ENCODE peak calls at places on chromosomes 7 and 10, in eight cellular contexts. T, D, Y, S, V, B, X and H are unnamed samples. For H3K36me3, the result is how much of the 10 kb centered on the place peaks cover.

GRCh38 chr10:54469587-54470323 is 331.3 kb downstream of the PCDH15 start:
- DNase-seq in T (no peak), D (no peak), Y (peak), S (no peak), V (no peak), B (no peak), X (no peak), H (no peak)

GRCh38 chr10:119252051-119252465 is 44.7 kb downstream of the GRK5 start:
- DNase-seq in T (no peak), D (no peak), Y (no peak), S (no peak), V (no peak), B (peak), X (no peak), H (no peak)

GRCh38 chr7:77315102-77315501 is 101.0 kb downstream of the GSAP start:
- DNase-seq in T (no peak), D (no peak), Y (no peak), S (no peak), V (no peak), B (no peak), X (no peak), H (no peak)

GRCh38 chr10:33820531-33820930 is 486.1 kb upstream of the NRP1 start:
- DNase-seq in T (no peak), D (no peak), Y (no peak), S (no peak), V (no peak), B (no peak), X (no peak), H (no peak)

GRCh38 chr10:30057421-30057841 is 2.0 kb downstream of the JCAD start:
- DNase-seq in T (no peak), D (no peak), Y (no peak), S (no peak), V (peak), B (no peak), X (no peak), H (no peak)

GRCh38 chr7:112798199-112799159 is 8.3 kb upstream of the TMEM168 start:
- DNase-seq in T (no peak), D (no peak), Y (no peak), S (no peak), V (no peak), B (no peak), X (no peak), H (no peak)

GRCh38 chr7:44415047-44415446 is 75.4 kb downstream of the NUDCD3 start:
- DNase-seq in T (no peak), D (no peak), Y (no peak), S (no peak), V (no peak), B (no peak), X (no peak), H (no peak)

GRCh38 chr7:104548861-104549260 is 220.5 kb downstream of the LHFPL3 start:
- DNase-seq in T (no peak), D (no peak), Y (peak), S (no peak), V (no peak), B (no peak), X (no peak), H (no peak)

GRCh38 chr10:32000937-32001336 is 55.3 kb downstream of the KIF5B start:
- DNase-seq in T (no peak), D (no peak), Y (no peak), S (no peak), V (peak), B (no peak), X (no peak), H (no peak)

GRCh38 chr10:43968961-43969360 is 320.3 kb upstream of the ZNF32 start:
- DNase-seq in T (no peak), D (no peak), Y (no peak), S (no peak), V (no peak), B (no peak), X (no peak), H (peak)

GRCh38 chr10:3763035-3763456 is 22.0 kb downstream of the KLF6 start:
- DNase-seq in T (no peak), D (peak), Y (peak), S (no peak), V (peak), B (no peak), X (no peak), H (no peak)

GRCh38 chr7:124718032-124718766 is 47.4 kb downstream of the GPR37 start:
- DNase-seq in T (no peak), D (no peak), Y (no peak), S (no peak), V (no peak), B (no peak), X (no peak), H (no peak)

GRCh38 chr7:44624306-44624705 is 17.9 kb downstream of the OGDH start:
- DNase-seq in T (no peak), D (no peak), Y (no peak), S (no peak), V (no peak), B (no peak), X (no peak), H (no peak)

GRCh38 chr7:73899731-73900142 is 38.8 kb downstream of the TMEM270 start:
- DNase-seq in T (peak), D (peak), Y (no peak), S (no peak), V (peak), B (no peak), X (no peak), H (no peak)

GRCh38 chr10:59320370-59320769 is 42.0 kb downstream of the FAM13C start:
- DNase-seq in T (no peak), D (no peak), Y (no peak), S (no peak), V (no peak), B (no peak), X (no peak), H (no peak)

GRCh38 chr10:14705548-14706234 is 69.0 kb downstream of the FAM107B start:
- DNase-seq in T (no peak), D (no peak), Y (no peak), S (no peak), V (no peak), B (no peak), X (no peak), H (no peak)

DNA sequence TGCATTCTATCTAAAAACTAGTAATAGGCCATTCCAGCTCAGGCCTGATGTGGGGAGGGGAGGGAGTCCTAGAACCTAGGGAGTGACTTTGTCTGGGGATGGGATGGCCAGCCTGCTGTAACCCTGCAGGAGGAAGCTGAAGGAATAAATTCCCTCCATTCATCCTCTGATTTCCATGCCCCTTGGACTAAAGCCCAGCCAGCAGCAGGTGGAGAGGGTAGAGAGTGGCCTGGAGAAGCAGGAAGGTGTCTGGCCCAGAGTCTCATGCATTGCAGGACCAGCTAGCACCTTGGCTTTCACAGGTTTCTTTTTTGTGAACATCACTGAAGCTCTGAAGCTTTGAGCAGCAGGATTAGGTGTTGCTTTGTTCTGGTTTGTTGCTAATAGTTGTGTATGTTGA is 32.8 kb upstream of the CDH23 start:
- DNase-seq in T (no peak), D (no peak), Y (no peak), S (no peak), V (no peak), B (no peak), X (no peak), H (no peak)
- H3K36me3 ChIP-seq in T (under half), D (under half), Y (under half), S (under half), V (under half), B (under half), X (under half), H (under half)

DNA sequence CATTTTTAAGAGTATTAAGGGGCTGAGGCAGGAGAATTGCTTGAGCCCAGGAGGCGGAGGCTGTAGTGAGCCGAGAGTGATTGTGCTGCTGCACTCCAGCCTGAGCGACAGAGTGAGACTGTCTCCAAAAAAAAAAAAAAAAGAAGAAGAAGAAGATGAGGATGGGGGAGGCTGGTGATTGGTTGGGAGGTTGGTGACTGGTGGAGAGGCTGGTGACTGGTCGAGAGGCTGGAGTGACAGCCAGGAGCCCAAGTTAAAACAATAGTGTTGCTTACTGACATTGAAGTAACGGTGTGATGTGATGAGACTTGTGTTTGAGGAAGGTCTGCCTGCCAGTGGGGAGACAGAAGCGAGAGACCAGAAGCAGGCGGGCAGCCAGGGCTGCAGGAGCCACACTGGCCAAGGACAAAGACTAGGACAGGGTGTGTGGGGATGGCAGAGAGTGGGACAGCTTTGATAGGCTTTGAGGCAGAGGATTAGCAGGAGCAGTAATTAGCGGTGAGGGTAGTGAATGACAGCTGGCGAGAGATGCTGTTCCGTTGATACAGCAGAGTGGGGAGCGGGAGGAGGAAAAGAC is 4.9 kb downstream of the SRRT start:
- DNase-seq in T (no peak), D (no peak), Y (no peak), S (no peak), V (no peak), B (peak), X (no peak), H (no peak)
- H3K36me3 ChIP-seq in T (under half), D (under half), Y (under half), S (under half), V (half or more), B (half or more), X (half or more), H (under half)

GRCh38 chr7:48638041-48638440 is 286.3 kb upstream of the CDC14C start:
- DNase-seq in T (no peak), D (no peak), Y (no peak), S (no peak), V (no peak), B (no peak), X (no peak), H (no peak)
- H3K36me3 ChIP-seq in T (under half), D (under half), Y (under half), S (under half), V (under half), B (under half), X (under half), H (under half)

GRCh38 chr7:158789842-158790241 is 39.5 kb downstream of the ESYT2 start:
- DNase-seq in T (no peak), D (no peak), Y (no peak), S (no peak), V (no peak), B (no peak), X (no peak), H (no peak)

GRCh38 chr7:158783595-158783994 is 45.7 kb downstream of the ESYT2 start:
- DNase-seq in T (no peak), D (no peak), Y (no peak), S (no peak), V (no peak), B (no peak), X (no peak), H (no peak)

GRCh38 chr7:158782638-158783490 is 46.4 kb downstream of the ESYT2 start:
- DNase-seq in T (peak), D (no peak), Y (peak), S (no peak), V (peak), B (no peak), X (no peak), H (peak)

GRCh38 chr7:158784270-158784669 is 45.0 kb downstream of the ESYT2 start:
- DNase-seq in T (no peak), D (no peak), Y (no peak), S (no peak), V (no peak), B (no peak), X (no peak), H (no peak)

DNA sequence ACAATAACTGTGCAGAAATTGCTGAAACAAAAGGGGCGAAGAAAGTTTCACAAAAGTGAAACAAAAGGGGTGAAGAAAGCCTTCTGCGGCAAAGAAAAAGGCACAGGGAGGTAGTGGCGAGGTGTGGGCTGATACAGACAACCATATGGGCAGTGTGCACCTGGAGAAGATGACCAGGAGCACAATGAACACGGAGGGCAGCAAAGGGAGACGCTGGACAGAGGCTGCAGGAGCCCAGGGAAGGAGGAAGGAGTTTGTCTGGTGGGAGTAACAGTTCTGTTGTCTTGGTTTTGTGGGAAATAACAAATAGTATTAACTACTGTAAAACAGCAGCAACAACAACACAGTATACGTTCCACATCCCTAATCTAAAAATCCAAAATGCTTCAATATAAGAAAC is 42.4 kb downstream of the ESYT2 start:
- DNase-seq in T (no peak), D (no peak), Y (no peak), S (no peak), V (no peak), B (no peak), X (no peak), H (no peak)
- H3K36me3 ChIP-seq in T (under half), D (under half), Y (under half), S (under half), V (under half), B (half or more), X (half or more), H (under half)

GRCh38 chr10:93319855-93320254 is 162.3 kb downstream of the MYOF start:
- DNase-seq in T (no peak), D (no peak), Y (no peak), S (no peak), V (no peak), B (peak), X (no peak), H (no peak)
- H3K36me3 ChIP-seq in T (under half), D (under half), Y (under half), S (under half), V (half or more), B (under half), X (under half), H (under half)

GRCh38 chr10:113663142-113663541 is 699 bp downstream of the NRAP start:
- DNase-seq in T (no peak), D (no peak), Y (no peak), S (no peak), V (no peak), B (no peak), X (no peak), H (no peak)
- H3K36me3 ChIP-seq in T (under half), D (under half), Y (under half), S (under half), V (under half), B (under half), X (under half), H (under half)